ENCODE peak calls at places on chromosomes 7 and 10, in eight cellular contexts. P is GM23338; L is activated CD8-positive, alpha-beta memory T cell treated with anti-CD3 and anti-CD28 coated beads for 24 hours; Y is fibroblast of the conjunctiva; D is heart left ventricle; W is fibroblast of pulmonary artery; B is non-pigmented ciliary epithelial cell; V is PC-3. T is an unnamed sample.

GRCh38 chr7:106858618-106859532 is 6.2 kb upstream of the PIK3CG start:
- DNase-seq in P (no peak), W (no peak), V (no peak), L (no peak), B (no peak), D (peak; percentile 68), Y (no peak), T (no peak)

GRCh38 chr7:13198741-13199140 is 511.3 kb downstream of the ARL4A start:
- DNase-seq in Y (no peak), L (no peak), W (peak; percentile 6), P (no peak), V (peak; percentile 62), B (no peak), D (no peak), T (peak; percentile 38)

GRCh38 chr10:87658383-87658795 is 1.3 kb upstream of the PAPSS2 start:
- DNase-seq in W (no peak), D (no peak), B (no peak), Y (no peak), V (peak; percentile 17), P (no peak), L (no peak), T (peak; percentile 46)

GRCh38 chr10:74282853-74283205 is 131.8 kb downstream of the ADK start:
- DNase-seq in D (no peak), B (peak; percentile 14), L (no peak), W (peak; percentile 57), V (peak; percentile 99), P (no peak), Y (peak; percentile 18), T (no peak)

GRCh38 chr7:89072094-89072493 is 276.6 kb upstream of the TEX47 start:
- DNase-seq in B (no peak), P (no peak), V (no peak), W (no peak), Y (no peak), D (no peak), L (no peak), T (no peak)

GRCh38 chr7:46108272-46108671 is 187.2 kb upstream of the IGFBP3 start:
- DNase-seq in B (no peak), D (no peak), L (no peak), Y (no peak), W (no peak), V (no peak), P (no peak), T (no peak)

GRCh38 chr10:100653957-100654834 is 91.2 kb upstream of the PAX2 start:
- DNase-seq in Y (peak; percentile 18), B (no peak), D (no peak), L (peak; percentile 71), P (peak; percentile 78), W (peak; percentile 44), V (no peak), T (no peak)

GRCh38 chr10:63666836-63667383 is 145.7 kb downstream of the REEP3 start:
- DNase-seq in V (peak; percentile 96), W (peak; percentile 96), B (peak; percentile 87), Y (peak; percentile 94), D (no peak), L (no peak), P (no peak), T (peak; percentile 77)

GRCh38 chr7:25090374-25090773 is 34.7 kb downstream of the CYCS start:
- DNase-seq in B (no peak), W (no peak), V (no peak), Y (no peak), L (no peak), P (no peak), D (no peak), T (no peak)

GRCh38 chr7:90119178-90119971 is 34.9 kb upstream of the STEAP1 start:
- DNase-seq in V (no peak), P (peak; percentile 55), Y (no peak), D (peak; percentile 62), B (no peak), W (peak; percentile 20), L (peak; percentile 65), T (no peak)

GRCh38 chr10:104054430-104054829 is 31.2 kb downstream of the COL17A1 start:
- DNase-seq in V (peak; percentile 58), Y (no peak), B (peak; percentile 11), P (no peak), W (peak; percentile 72), L (no peak), D (no peak), T (no peak)

GRCh38 chr7:108358553-108358952 is 97.7 kb downstream of the NRCAM start:
- DNase-seq in P (peak; percentile 32), D (no peak), B (peak; percentile 84), W (peak; percentile 90), L (no peak), V (peak; percentile 87), Y (peak; percentile 82), T (peak; percentile 82)

GRCh38 chr7:17530741-17531417 is 232.4 kb downstream of the AHR start:
- DNase-seq in Y (no peak), V (peak; percentile 36), P (peak; percentile 62), D (no peak), W (peak; percentile 84), B (no peak), L (no peak), T (no peak)

GRCh38 chr7:116963234-116963633 is 9.9 kb downstream of the ST7 start:
- DNase-seq in L (no peak), Y (no peak), D (no peak), W (no peak), V (no peak), P (no peak), B (no peak), T (no peak)

GRCh38 chr10:71299071-71299759 is 19.8 kb upstream of the SLC29A3 start:
- DNase-seq in V (no peak), B (no peak), W (no peak), P (no peak), L (no peak), Y (no peak), D (no peak), T (no peak)

GRCh38 chr10:74738985-74739567 is 87.3 kb upstream of the KAT6B start:
- DNase-seq in Y (no peak), B (no peak), V (peak; percentile 71), P (peak; percentile 62), D (no peak), L (peak; percentile 66), W (peak; percentile 42), T (peak; percentile 16)

GRCh38 chr10:85787393-85787792 is 579.2 kb downstream of the GRID1 start:
- DNase-seq in D (no peak), B (no peak), P (no peak), W (no peak), V (no peak), L (no peak), Y (no peak), T (no peak)

GRCh38 chr10:132523561-132524442 is 13.8 kb upstream of the INPP5A start:
- DNase-seq in P (no peak), B (no peak), D (no peak), W (no peak), L (no peak), Y (no peak), V (no peak), T (no peak)

GRCh38 chr10:30182191-30183075 is 123.0 kb upstream of the JCAD start:
- DNase-seq in L (no peak), V (peak; percentile 88), W (peak; percentile 80), Y (peak; percentile 75), B (peak; percentile 75), D (peak; percentile 27), P (no peak), T (peak; percentile 92)

GRCh38 chr7:141198191-141198958 is 124.5 kb downstream of the TMEM178B start:
- DNase-seq in D (no peak), P (no peak), L (no peak), Y (no peak), W (no peak), V (peak; percentile 51), B (no peak), T (no peak)

GRCh38 chr10:132167041-132167674 is 19.6 kb upstream of the DPYSL4 start:
- DNase-seq in L (no peak), D (no peak), V (no peak), P (no peak), W (no peak), Y (no peak), B (no peak), T (no peak)

GRCh38 chr7:77824636-77825035 is 26.1 kb downstream of the PHTF2 start:
- DNase-seq in P (no peak), V (no peak), B (no peak), L (no peak), Y (no peak), W (no peak), D (no peak), T (no peak)

GRCh38 chr10:36669615-36670325 is 455.6 kb upstream of the ANKRD30A start:
- DNase-seq in P (no peak), W (no peak), Y (no peak), V (no peak), D (no peak), B (no peak), L (no peak), T (no peak)

GRCh38 chr7:50121269-50121668 is 28.2 kb upstream of the ZPBP start:
- DNase-seq in Y (no peak), P (no peak), V (no peak), D (no peak), L (no peak), W (no peak), B (no peak), T (no peak)